ENCODE peak calls at places on chromosomes 7 and 10, in four cellular contexts. K is H1, W is HepG2, L is GM12878. O is an unnamed sample.

GRCh38 chr10:116765549-116766162 is 23.3 kb upstream of the HSPA12A start:
- DNase-seq in K (no peak), W (no peak), L (no peak), O (no peak)

GRCh38 chr10:70682920-70683600 is 10.8 kb downstream of the ADAMTS14 start:
- DNase-seq in L (no peak), W (no peak), K (no peak), O (no peak)

GRCh38 chr7:44914992-44915607 is 29.8 kb upstream of the PURB start:
- DNase-seq in K (no peak), W (no peak), L (peak; percentile 21), O (no peak)

GRCh38 chr7:28016297-28016696 is 164.3 kb downstream of the JAZF1 start:
- DNase-seq in L (no peak), W (no peak), K (no peak), O (no peak)

GRCh38 chr7:7772385-7772784 is 54.0 kb upstream of the RPA3 start:
- DNase-seq in L (no peak), W (no peak), K (no peak), O (no peak)

GRCh38 chr10:119478111-119479047 is 64.1 kb downstream of the RGS10 start:
- DNase-seq in L (peak; percentile 46), W (no peak), K (no peak), O (no peak)

GRCh38 chr7:8063706-8064297 is 95.2 kb downstream of the GLCCI1 start:
- DNase-seq in K (no peak), L (no peak), W (no peak), O (no peak)

GRCh38 chr7:139675127-139676110 is 102.4 kb downstream of the HIPK2 start:
- DNase-seq in W (peak; percentile 95), K (no peak), L (no peak), O (no peak)

GRCh38 chr10:5391780-5392179 is 12.8 kb downstream of the TUBAL3 start:
- DNase-seq in L (no peak), K (no peak), W (no peak), O (no peak)

GRCh38 chr7:5824297-5824610 is 42.8 kb upstream of the RNF216 start:
- DNase-seq in W (no peak), L (no peak), K (no peak), O (no peak)

GRCh38 chr7:106053109-106053508 is 59.0 kb downstream of the SYPL1 start:
- DNase-seq in K (no peak), L (no peak), W (no peak), O (no peak)

GRCh38 chr7:70574970-70575799 is 556.8 kb upstream of the GALNT17 start:
- DNase-seq in K (no peak), L (no peak), W (no peak), O (no peak)

GRCh38 chr10:114876169-114876568 is 54.6 kb downstream of the FHIP2A start:
- DNase-seq in W (peak; percentile 62), K (no peak), L (no peak), O (no peak)

GRCh38 chr7:33495207-33495606 is 365.8 kb downstream of the BBS9 start:
- DNase-seq in K (no peak), W (no peak), L (no peak), O (no peak)

GRCh38 chr10:114279886-114280644 is 41.0 kb downstream of the VWA2 start:
- DNase-seq in W (no peak), L (no peak), K (no peak), O (no peak)

GRCh38 chr10:105872665-105873064 is 1231.6 kb downstream of the SORCS3 start:
- DNase-seq in K (no peak), W (no peak), L (no peak), O (no peak)

GRCh38 chr7:29161226-29161625 is 14.9 kb upstream of the CPVL start:
- DNase-seq in K (no peak), W (no peak), L (no peak), O (no peak)

GRCh38 chr10:19817251-19818046 is 1.2 kb downstream of the PLXDC2 start:
- DNase-seq in W (no peak), L (no peak), K (peak; percentile 13), O (no peak)

GRCh38 chr7:51569581-51569980 is 253.0 kb upstream of the COBL start:
- DNase-seq in L (no peak), K (no peak), W (no peak), O (no peak)

GRCh38 chr10:10044959-10045764 is 972.5 kb upstream of the CELF2 start:
- DNase-seq in L (no peak), K (no peak), W (no peak), O (no peak)
- TF ChIP-seq ZNF274 in L (no peak), K (no peak), W (no peak), O (no peak)

GRCh38 chr7:40793132-40793531 is 658.3 kb downstream of the SUGCT start:
- DNase-seq in L (no peak), W (no peak), K (no peak), O (no peak)
- H3K4me3 ChIP-seq in L (no peak overlapping the region), W (no peak overlapping the region), K (no peak overlapping the region), O (no peak overlapping the region)

DNA sequence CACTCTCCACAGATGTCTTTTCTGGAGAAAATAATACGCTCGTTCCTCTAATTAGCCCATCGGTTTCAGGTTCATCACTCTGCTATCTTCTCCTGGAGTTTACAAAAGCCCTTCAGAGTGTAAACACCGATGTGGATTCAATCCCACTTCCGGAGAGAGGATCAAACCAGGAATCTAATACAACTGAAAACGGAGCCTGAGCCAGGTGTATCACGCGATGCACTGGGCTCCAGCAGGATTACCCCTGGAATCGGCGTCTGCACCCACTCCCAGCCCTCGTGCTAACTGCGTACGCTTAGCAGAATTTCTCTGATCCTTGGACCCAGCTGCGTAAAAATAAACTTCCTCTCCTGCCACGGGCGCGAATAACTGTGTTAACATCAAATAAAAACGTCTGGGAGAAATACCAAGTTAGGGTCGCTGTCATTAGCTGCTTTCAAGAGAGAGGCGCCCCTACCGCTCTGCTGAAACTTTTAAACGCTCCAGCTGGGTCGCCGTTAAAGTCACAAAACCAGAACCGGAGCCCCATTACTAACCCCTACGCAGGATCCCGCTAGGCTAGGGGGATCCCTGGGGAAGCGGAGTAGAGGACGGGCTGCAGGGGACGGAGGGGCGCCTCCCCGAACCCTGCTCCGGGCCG is 508 bp downstream of the ZNF3 start:
- DNase-seq in L (no peak), K (no peak), W (peak; percentile 77), O (no peak)
- TF ChIP-seq SUZ12 in L (no peak), K (no peak), W (no peak), O (no peak)

GRCh38 chr10:74451127-74451829 is 300.3 kb downstream of the ADK start:
- DNase-seq in L (no peak), K (no peak), W (no peak), O (no peak)
- TF ChIP-seq ZNF274 in L (no peak), K (no peak), W (no peak), O (no peak)

DNA sequence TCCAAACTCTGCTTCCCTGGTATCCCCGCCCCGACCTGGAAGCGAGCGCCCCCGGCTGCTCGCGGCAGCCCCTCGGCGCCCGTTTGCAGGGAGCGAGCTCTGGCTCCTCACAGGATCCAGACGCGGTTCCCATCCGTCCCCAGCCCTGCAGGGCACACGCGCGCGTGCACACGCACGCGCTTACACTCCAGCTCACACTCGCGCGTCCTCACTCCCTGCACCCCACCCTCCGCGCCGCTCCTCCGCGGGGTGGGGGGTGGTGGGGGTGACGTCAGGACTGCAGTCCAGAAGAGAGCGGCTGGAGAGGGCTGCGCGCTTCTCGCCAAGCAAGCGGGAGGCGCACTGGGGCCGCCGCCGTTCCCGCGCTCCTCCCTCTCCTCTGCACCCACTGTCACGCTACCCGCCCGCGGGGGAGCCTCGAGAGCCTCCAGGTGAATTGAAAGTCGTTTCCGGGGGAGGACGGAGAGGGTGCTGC is 255.6 kb downstream of the OTUD1 start:
- DNase-seq in W (no peak), K (no peak), L (no peak), O (peak; percentile 39)
- H3K4me3 ChIP-seq in W (no peak overlapping the region), K (peak overlapping the region; percentile 57), L (no peak overlapping the region), O (peak overlapping the region; percentile 72)

DNA sequence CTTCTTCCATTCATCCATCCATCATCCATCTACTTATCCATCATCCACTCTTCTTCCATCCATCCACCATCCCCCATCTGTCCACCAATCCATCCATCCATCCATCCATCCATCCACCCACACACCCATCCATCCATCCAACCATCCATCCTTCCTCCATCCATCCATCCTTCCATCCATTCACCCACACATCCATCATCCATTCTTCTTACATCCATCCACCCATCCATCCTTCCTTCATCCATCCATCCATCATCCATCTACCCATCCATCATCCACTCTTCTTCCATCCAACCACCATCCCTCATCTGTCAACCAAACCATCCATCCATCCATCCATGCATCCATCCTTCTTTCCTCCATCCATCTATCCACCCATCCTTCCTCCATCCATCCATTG is 429.3 kb downstream of the DNAJB6 start:
- DNase-seq in L (no peak), K (no peak), W (no peak), O (no peak)
- TF ChIP-seq SUZ12 in L (no peak), K (no peak), W (no peak), O (no peak)

DNA sequence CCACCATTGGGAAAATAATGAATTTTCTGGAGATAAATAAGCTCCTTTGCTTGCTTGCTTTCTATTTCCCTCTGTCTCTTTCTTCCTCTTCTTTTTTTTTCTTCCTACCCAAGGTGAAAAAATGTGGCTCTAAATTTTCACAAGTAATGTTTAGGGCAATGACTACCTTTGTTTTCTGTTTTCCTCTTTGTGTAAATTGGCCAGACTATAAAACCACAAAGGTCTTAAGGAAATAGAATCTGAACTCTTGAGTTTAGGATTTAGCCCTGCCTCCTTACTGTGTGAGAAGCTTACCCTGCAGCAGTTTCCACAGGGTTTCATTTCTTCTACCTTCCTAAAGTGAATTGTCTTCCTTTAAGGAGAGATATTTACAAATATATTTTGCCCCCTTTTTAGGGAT is 330.4 kb downstream of the ARL4A start:
- DNase-seq in K (no peak), W (no peak), L (no peak), O (no peak)
- TF ChIP-seq ZNF274 in K (no peak), W (no peak), L (no peak), O (no peak)

GRCh38 chr7:35716038-35716803 is 21.3 kb upstream of the HERPUD2 start:
- DNase-seq in W (no peak), L (no peak), K (no peak), O (no peak)
- H3K4me3 ChIP-seq in W (no peak overlapping the region), L (no peak overlapping the region), K (no peak overlapping the region), O (no peak overlapping the region)

GRCh38 chr7:55299273-55299967 is 65.7 kb upstream of the LANCL2 start:
- DNase-seq in L (no peak), K (peak; percentile 19), W (no peak), O (peak; percentile 75)

GRCh38 chr7:55296070-55296469 is 69.1 kb upstream of the LANCL2 start:
- DNase-seq in K (no peak), L (no peak), W (no peak), O (no peak)
- TF ChIP-seq SUZ12 in K (no peak), L (no peak), W (no peak), O (no peak)

DNA sequence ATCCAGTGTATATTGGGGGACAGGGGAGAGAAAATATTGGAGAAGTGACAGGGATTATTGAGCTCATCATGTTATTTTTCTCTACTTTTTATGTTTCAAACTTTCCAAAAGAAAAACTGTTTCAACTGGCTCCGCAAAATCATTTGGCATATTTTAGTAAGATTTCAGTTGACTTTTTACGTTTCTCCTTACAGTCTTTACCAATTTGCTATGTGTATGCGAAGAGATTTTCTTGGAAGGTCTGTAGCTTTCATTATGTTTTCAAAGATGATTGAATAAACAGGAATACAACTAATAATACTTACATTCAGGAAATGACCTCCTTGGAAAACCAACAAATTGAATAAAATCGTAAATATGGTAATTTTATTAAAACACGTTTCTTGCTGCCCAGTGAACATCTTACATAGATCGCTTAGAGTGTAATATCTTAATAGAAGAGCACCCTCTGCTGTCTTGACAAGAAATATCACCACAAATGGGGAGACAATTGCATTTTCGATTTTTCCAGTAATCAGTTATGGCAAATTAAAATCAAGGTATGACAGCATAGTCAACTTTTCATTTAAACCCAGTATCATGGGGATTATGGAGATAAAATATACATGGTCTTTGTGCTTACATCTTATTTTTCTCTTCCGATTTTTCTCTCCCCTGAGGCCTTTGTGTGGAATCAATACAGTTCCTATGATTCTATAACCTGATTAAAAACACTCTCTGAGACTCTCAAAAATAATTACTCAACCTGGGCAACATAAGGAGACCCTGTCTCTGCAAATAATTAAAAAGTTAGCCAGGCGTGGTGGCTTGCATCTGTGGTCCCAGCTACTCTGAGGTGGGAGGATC is 43.1 kb downstream of the MBL2 start:
- DNase-seq in K (no peak), W (peak; percentile 12), L (no peak), O (no peak)
- TF ChIP-seq ZNF274 in K (no peak), W (no peak), L (no peak), O (no peak)